ENCODE peak calls at places on chromosome 6, in eight cellular contexts. One of them, this sample, is unnamed.

GRCh38 chr6:93418448-93419303 is 683 bp downstream of the EPHA7 start:
- DNase-seq in fibroblast of lung: peak; percentile 51
- DNase-seq in breast epithelium: peak; percentile 52
- DNase-seq in esophagus squamous epithelium: no peak
- DNase-seq in endodermal cell: peak; percentile 88
- DNase-seq in neural progenitor cell: peak; percentile 92
- DNase-seq in CD8-positive, alpha-beta T cell: no peak
- DNase-seq in HepG2: no peak
- DNase-seq in this sample: no peak

GRCh38 chr6:46510656-46511055 is 19.4 kb upstream of the RCAN2 start:
- DNase-seq in CD8-positive, alpha-beta T cell: no peak
- DNase-seq in esophagus squamous epithelium: no peak
- DNase-seq in HepG2: no peak
- DNase-seq in fibroblast of lung: peak; percentile 41
- DNase-seq in breast epithelium: no peak
- DNase-seq in endodermal cell: no peak
- DNase-seq in neural progenitor cell: no peak
- DNase-seq in this sample: peak; percentile 22

GRCh38 chr6:92114797-92115196 is 1304.6 kb downstream of the EPHA7 start:
- DNase-seq in neural progenitor cell: no peak
- DNase-seq in esophagus squamous epithelium: no peak
- DNase-seq in fibroblast of lung: no peak
- DNase-seq in breast epithelium: no peak
- DNase-seq in endodermal cell: no peak
- DNase-seq in HepG2: no peak
- DNase-seq in CD8-positive, alpha-beta T cell: no peak
- DNase-seq in this sample: no peak

GRCh38 chr6:132798820-132799538 is 542 bp upstream of the SLC18B1 start:
- DNase-seq in HepG2: peak; percentile 83
- DNase-seq in breast epithelium: peak; percentile 72
- DNase-seq in neural progenitor cell: peak; percentile 62
- DNase-seq in esophagus squamous epithelium: no peak
- DNase-seq in CD8-positive, alpha-beta T cell: peak; percentile 65
- DNase-seq in fibroblast of lung: peak; percentile 60
- DNase-seq in endodermal cell: peak; percentile 89
- DNase-seq in this sample: peak; percentile 67

GRCh38 chr6:125474061-125474460 is 172.3 kb upstream of the HDDC2 start:
- DNase-seq in endodermal cell: no peak
- DNase-seq in neural progenitor cell: no peak
- DNase-seq in esophagus squamous epithelium: no peak
- DNase-seq in HepG2: no peak
- DNase-seq in fibroblast of lung: no peak
- DNase-seq in CD8-positive, alpha-beta T cell: no peak
- DNase-seq in breast epithelium: no peak
- DNase-seq in this sample: no peak

GRCh38 chr6:79375635-79376425 is 141.3 kb upstream of the HMGN3 start:
- DNase-seq in breast epithelium: no peak
- DNase-seq in fibroblast of lung: no peak
- DNase-seq in CD8-positive, alpha-beta T cell: no peak
- DNase-seq in esophagus squamous epithelium: no peak
- DNase-seq in HepG2: no peak
- DNase-seq in endodermal cell: no peak
- DNase-seq in neural progenitor cell: no peak
- DNase-seq in this sample: no peak

GRCh38 chr6:136745300-136745699 is 47.0 kb downstream of the MAP3K5 start:
- DNase-seq in fibroblast of lung: no peak
- DNase-seq in esophagus squamous epithelium: no peak
- DNase-seq in breast epithelium: no peak
- DNase-seq in CD8-positive, alpha-beta T cell: no peak
- DNase-seq in neural progenitor cell: no peak
- DNase-seq in endodermal cell: no peak
- DNase-seq in HepG2: no peak
- DNase-seq in this sample: no peak

GRCh38 chr6:25497383-25497782 is 154.6 kb upstream of the SCGN start:
- DNase-seq in neural progenitor cell: peak; percentile 11
- DNase-seq in CD8-positive, alpha-beta T cell: no peak
- DNase-seq in fibroblast of lung: no peak
- DNase-seq in HepG2: no peak
- DNase-seq in endodermal cell: no peak
- DNase-seq in esophagus squamous epithelium: no peak
- DNase-seq in breast epithelium: no peak
- DNase-seq in this sample: no peak

GRCh38 chr6:127518212-127518709 is 874 bp downstream of the MTCL3 start:
- DNase-seq in CD8-positive, alpha-beta T cell: no peak
- DNase-seq in fibroblast of lung: peak; percentile 16
- DNase-seq in neural progenitor cell: peak; percentile 57
- DNase-seq in breast epithelium: no peak
- DNase-seq in esophagus squamous epithelium: no peak
- DNase-seq in endodermal cell: peak; percentile 73
- DNase-seq in HepG2: no peak
- DNase-seq in this sample: no peak

GRCh38 chr6:30260036-30260504 is 46.9 kb upstream of the TRIM26 start:
- DNase-seq in HepG2: no peak
- DNase-seq in CD8-positive, alpha-beta T cell: peak; percentile 27
- DNase-seq in breast epithelium: peak; percentile 52
- DNase-seq in endodermal cell: peak; percentile 68
- DNase-seq in esophagus squamous epithelium: no peak
- DNase-seq in neural progenitor cell: no peak
- DNase-seq in fibroblast of lung: no peak
- DNase-seq in this sample: peak; percentile 5

GRCh38 chr6:16639689-16640480 is 121.4 kb downstream of the ATXN1 start:
- DNase-seq in neural progenitor cell: no peak
- DNase-seq in fibroblast of lung: peak; percentile 91
- DNase-seq in endodermal cell: no peak
- DNase-seq in breast epithelium: no peak
- DNase-seq in CD8-positive, alpha-beta T cell: no peak
- DNase-seq in esophagus squamous epithelium: no peak
- DNase-seq in HepG2: no peak
- DNase-seq in this sample: peak; percentile 51

GRCh38 chr6:116667620-116668019 is 946 bp downstream of the ZUP1 start:
- DNase-seq in endodermal cell: no peak
- DNase-seq in fibroblast of lung: no peak
- DNase-seq in CD8-positive, alpha-beta T cell: no peak
- DNase-seq in esophagus squamous epithelium: no peak
- DNase-seq in neural progenitor cell: no peak
- DNase-seq in HepG2: no peak
- DNase-seq in breast epithelium: no peak
- DNase-seq in this sample: no peak

GRCh38 chr6:36546664-36546957 is 668 bp downstream of the STK38 start:
- DNase-seq in breast epithelium: no peak
- DNase-seq in neural progenitor cell: no peak
- DNase-seq in esophagus squamous epithelium: no peak
- DNase-seq in CD8-positive, alpha-beta T cell: no peak
- DNase-seq in fibroblast of lung: no peak
- DNase-seq in HepG2: no peak
- DNase-seq in endodermal cell: no peak
- DNase-seq in this sample: no peak

GRCh38 chr6:124535746-124536145 is 426.5 kb upstream of the RNF217 start:
- DNase-seq in fibroblast of lung: peak; percentile 82
- DNase-seq in neural progenitor cell: no peak
- DNase-seq in endodermal cell: no peak
- DNase-seq in breast epithelium: no peak
- DNase-seq in esophagus squamous epithelium: no peak
- DNase-seq in HepG2: no peak
- DNase-seq in CD8-positive, alpha-beta T cell: no peak
- DNase-seq in this sample: peak; percentile 12

GRCh38 chr6:17965397-17965796 is 22.0 kb downstream of the KIF13A start:
- DNase-seq in CD8-positive, alpha-beta T cell: no peak
- DNase-seq in esophagus squamous epithelium: no peak
- DNase-seq in breast epithelium: no peak
- DNase-seq in HepG2: no peak
- DNase-seq in endodermal cell: no peak
- DNase-seq in fibroblast of lung: peak; percentile 81
- DNase-seq in neural progenitor cell: no peak
- DNase-seq in this sample: no peak

DNA sequence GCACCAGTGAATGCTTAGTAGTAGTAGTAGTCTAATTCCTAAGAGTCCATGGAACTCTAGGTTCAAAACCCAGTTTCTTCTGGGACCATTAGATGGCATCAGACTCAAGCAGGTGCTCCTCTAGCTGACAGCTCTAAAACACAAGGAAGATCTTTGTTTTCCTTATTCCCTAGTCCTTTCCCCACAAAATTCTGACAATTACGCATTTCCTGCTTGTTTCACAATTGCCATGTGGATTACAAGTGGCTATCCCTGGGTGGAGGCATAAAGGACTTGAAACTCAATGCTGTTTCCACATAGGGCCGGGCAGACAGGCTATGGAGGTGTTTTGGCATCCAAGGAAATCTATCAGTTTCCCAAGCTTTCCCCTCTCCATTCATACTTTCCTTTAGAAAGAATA is 9.2 kb upstream of the HLA-DOB start:
- DNase-seq in neural progenitor cell: peak; percentile 59
- DNase-seq in CD8-positive, alpha-beta T cell: no peak
- DNase-seq in endodermal cell: no peak
- DNase-seq in HepG2: peak; percentile 55
- DNase-seq in fibroblast of lung: peak; percentile 19
- DNase-seq in esophagus squamous epithelium: no peak
- DNase-seq in breast epithelium: no peak
- DNase-seq in this sample: no peak
- TF ChIP-seq CTCF in neural progenitor cell: peak; percentile 61
- TF ChIP-seq CTCF in CD8-positive, alpha-beta T cell: no peak
- TF ChIP-seq CTCF in endodermal cell: peak; percentile 70
- TF ChIP-seq CTCF in HepG2: peak; percentile 76
- TF ChIP-seq CTCF in fibroblast of lung: peak; percentile 36
- TF ChIP-seq CTCF in esophagus squamous epithelium: peak; percentile 50
- TF ChIP-seq CTCF in breast epithelium: peak; percentile 43
- TF ChIP-seq CTCF in this sample: peak; percentile 21

DNA sequence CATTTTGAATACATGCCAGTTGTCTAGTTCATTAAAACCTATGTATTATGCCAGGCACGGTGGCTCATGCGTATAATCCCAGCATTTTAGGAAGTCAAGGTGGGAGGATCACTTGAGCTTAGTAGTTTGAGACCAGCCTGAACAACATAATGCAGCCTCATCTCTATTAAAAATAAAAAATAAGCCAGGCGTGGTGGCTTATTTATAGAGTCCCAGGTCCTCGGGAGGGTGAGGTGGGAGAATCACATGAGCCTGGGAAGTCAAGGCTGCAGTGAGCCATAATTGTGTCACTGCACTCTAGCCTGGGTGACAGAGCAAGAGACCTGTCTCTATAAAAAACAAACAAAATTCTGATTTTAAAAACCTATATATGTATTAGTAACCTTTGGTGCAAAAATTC is 27.5 kb downstream of the ORC3 start:
- DNase-seq in CD8-positive, alpha-beta T cell: no peak
- DNase-seq in HepG2: no peak
- DNase-seq in esophagus squamous epithelium: no peak
- DNase-seq in fibroblast of lung: no peak
- DNase-seq in endodermal cell: no peak
- DNase-seq in breast epithelium: no peak
- DNase-seq in neural progenitor cell: no peak
- DNase-seq in this sample: peak; percentile 65
- H3K36me3 ChIP-seq in CD8-positive, alpha-beta T cell: no peaks in the 10 kb centered on the region
- H3K36me3 ChIP-seq in HepG2: no peaks in the 10 kb centered on the region
- H3K36me3 ChIP-seq in esophagus squamous epithelium: no peaks in the 10 kb centered on the region
- H3K36me3 ChIP-seq in fibroblast of lung: no peaks in the 10 kb centered on the region
- H3K36me3 ChIP-seq in endodermal cell: peaks cover 65% of the 10 kb centered on the region
- H3K36me3 ChIP-seq in breast epithelium: peaks cover 2% of the 10 kb centered on the region
- H3K36me3 ChIP-seq in neural progenitor cell: peaks cover 13% of the 10 kb centered on the region
- H3K36me3 ChIP-seq in this sample: no peaks in the 10 kb centered on the region

GRCh38 chr6:39203804-39204495 is 25.3 kb downstream of the KCNK5 start:
- DNase-seq in esophagus squamous epithelium: no peak
- DNase-seq in fibroblast of lung: no peak
- DNase-seq in breast epithelium: no peak
- DNase-seq in neural progenitor cell: no peak
- DNase-seq in endodermal cell: peak; percentile 67
- DNase-seq in CD8-positive, alpha-beta T cell: no peak
- DNase-seq in HepG2: no peak
- DNase-seq in this sample: no peak

GRCh38 chr6:39204646-39205244 is 24.5 kb downstream of the KCNK5 start:
- DNase-seq in endodermal cell: peak; percentile 86
- DNase-seq in breast epithelium: no peak
- DNase-seq in fibroblast of lung: no peak
- DNase-seq in esophagus squamous epithelium: no peak
- DNase-seq in HepG2: no peak
- DNase-seq in CD8-positive, alpha-beta T cell: no peak
- DNase-seq in neural progenitor cell: peak; percentile 83
- DNase-seq in this sample: no peak

GRCh38 chr6:39200498-39201020 is 28.7 kb downstream of the KCNK5 start:
- DNase-seq in esophagus squamous epithelium: no peak
- DNase-seq in breast epithelium: no peak
- DNase-seq in neural progenitor cell: no peak
- DNase-seq in HepG2: no peak
- DNase-seq in CD8-positive, alpha-beta T cell: no peak
- DNase-seq in fibroblast of lung: no peak
- DNase-seq in endodermal cell: no peak
- DNase-seq in this sample: no peak

GRCh38 chr6:39202166-39202565 is 27.1 kb downstream of the KCNK5 start:
- DNase-seq in HepG2: no peak
- DNase-seq in breast epithelium: no peak
- DNase-seq in neural progenitor cell: no peak
- DNase-seq in esophagus squamous epithelium: no peak
- DNase-seq in CD8-positive, alpha-beta T cell: no peak
- DNase-seq in fibroblast of lung: no peak
- DNase-seq in endodermal cell: no peak
- DNase-seq in this sample: no peak

GRCh38 chr6:39203398-39203797 is 25.9 kb downstream of the KCNK5 start:
- DNase-seq in CD8-positive, alpha-beta T cell: no peak
- DNase-seq in fibroblast of lung: no peak
- DNase-seq in neural progenitor cell: no peak
- DNase-seq in breast epithelium: no peak
- DNase-seq in HepG2: no peak
- DNase-seq in endodermal cell: no peak
- DNase-seq in esophagus squamous epithelium: no peak
- DNase-seq in this sample: no peak
- H3K4me1 ChIP-seq in CD8-positive, alpha-beta T cell: no peaks in the 10 kb centered on the region
- H3K4me1 ChIP-seq in fibroblast of lung: no peaks in the 10 kb centered on the region
- H3K4me1 ChIP-seq in neural progenitor cell: peaks cover 35% of the 10 kb centered on the region
- H3K4me1 ChIP-seq in breast epithelium: no peaks in the 10 kb centered on the region
- H3K4me1 ChIP-seq in HepG2: no peaks in the 10 kb centered on the region
- H3K4me1 ChIP-seq in endodermal cell: peaks cover 23% of the 10 kb centered on the region
- H3K4me1 ChIP-seq in esophagus squamous epithelium: peaks cover 72% of the 10 kb centered on the region
- H3K4me1 ChIP-seq in this sample: no peaks in the 10 kb centered on the region

DNA sequence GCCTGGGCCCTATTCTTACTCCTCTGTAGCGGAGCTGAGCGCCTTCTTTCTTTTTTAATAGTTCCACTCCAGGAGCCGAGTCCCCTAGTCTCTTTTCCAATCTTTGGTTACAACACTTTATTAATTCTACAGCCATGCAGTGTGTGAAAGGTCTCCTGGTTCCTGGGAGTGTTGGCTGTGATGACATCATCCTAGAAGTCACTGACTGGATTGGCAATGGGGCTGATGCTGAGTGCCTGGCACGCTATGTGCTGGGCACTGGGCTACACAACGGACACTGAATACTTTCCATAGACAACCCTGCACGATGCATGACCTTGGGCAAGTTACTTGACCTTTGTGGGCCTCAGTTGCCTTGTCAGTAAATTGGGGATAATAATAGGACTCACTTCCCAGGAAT is 50.7 kb upstream of the CCDC167 start:
- DNase-seq in endodermal cell: no peak
- DNase-seq in HepG2: no peak
- DNase-seq in neural progenitor cell: no peak
- DNase-seq in breast epithelium: no peak
- DNase-seq in CD8-positive, alpha-beta T cell: no peak
- DNase-seq in fibroblast of lung: peak; percentile 72
- DNase-seq in esophagus squamous epithelium: no peak
- DNase-seq in this sample: no peak
- TF ChIP-seq CTCF in endodermal cell: no peak
- TF ChIP-seq CTCF in HepG2: no peak
- TF ChIP-seq CTCF in neural progenitor cell: no peak
- TF ChIP-seq CTCF in breast epithelium: no peak
- TF ChIP-seq CTCF in CD8-positive, alpha-beta T cell: no peak
- TF ChIP-seq CTCF in fibroblast of lung: no peak
- TF ChIP-seq CTCF in esophagus squamous epithelium: no peak
- TF ChIP-seq CTCF in this sample: no peak